ENCODE peak calls at places on chromosome 13, in nine cellular contexts. R is HL-60, I is AG04450, S is fibroblast of lung, G is left ventricle myocardium inferior, K is hepatocyte, Q is colonic mucosa, F is A673, V is astrocyte. Z is an unnamed sample.
A peak's percentile ranks its signal among the peaks of the same experiment; 100 is the strongest.

GRCh38 chr13:62611343-62611742 is 1195.7 kb upstream of the PCDH20 start:
- DNase-seq in R (no peak), I (no peak), S (no peak), G (no peak), K (no peak), Q (no peak), F (no peak), V (no peak), Z (no peak)

GRCh38 chr13:36766295-36766694 is 52.7 kb upstream of the RFXAP start:
- DNase-seq in R (no peak), I (no peak), S (peak; percentile 24), G (no peak), K (no peak), Q (no peak), F (no peak), V (peak; percentile 87), Z (peak; percentile 93)

GRCh38 chr13:112657850-112658445 is 31.9 kb upstream of the ATP11A start:
- DNase-seq in R (no peak), I (peak; percentile 33), S (peak; percentile 28), G (no peak), K (peak; percentile 71), Q (no peak), F (peak; percentile 72), V (peak; percentile 67), Z (peak; percentile 87)

GRCh38 chr13:51125495-51126226 is 14.6 kb upstream of the C13orf42 start:
- DNase-seq in R (peak; percentile 71), I (peak; percentile 26), S (peak; percentile 56), G (peak; percentile 21), K (peak; percentile 77), Q (peak; percentile 43), F (peak; percentile 80), V (peak; percentile 28), Z (peak; percentile 79)

GRCh38 chr13:80469841-80470378 is 129.0 kb upstream of the SPRY2 start:
- DNase-seq in R (no peak), I (no peak), S (peak; percentile 100), G (peak; percentile 77), K (peak; percentile 21), Q (peak; percentile 25), F (peak; percentile 71), V (peak; percentile 78), Z (peak; percentile 99)

GRCh38 chr13:44576396-44577235 is 486 bp upstream of the TSC22D1 start:
- DNase-seq in R (peak; percentile 20), I (no peak), S (no peak), G (peak; percentile 25), K (peak; percentile 57), Q (no peak), F (peak; percentile 25), V (no peak), Z (no peak)

GRCh38 chr13:32731074-32731473 is 144.8 kb downstream of the PDS5B start:
- DNase-seq in R (no peak), I (no peak), S (no peak), G (no peak), K (no peak), Q (no peak), F (no peak), V (no peak), Z (no peak)

GRCh38 chr13:98613591-98613990 is 36.7 kb upstream of the STK24 start:
- DNase-seq in R (no peak), I (no peak), S (no peak), G (no peak), K (no peak), Q (no peak), F (peak; percentile 50), V (no peak), Z (no peak)

GRCh38 chr13:39612023-39612637 is 9.1 kb upstream of the LHFPL6 start:
- DNase-seq in R (peak; percentile 64), I (peak; percentile 43), S (peak; percentile 83), G (no peak), K (peak; percentile 84), Q (peak; percentile 77), F (peak; percentile 86), V (peak; percentile 58), Z (peak; percentile 91)

GRCh38 chr13:37657134-37657533 is 58.6 kb upstream of the POSTN start:
- DNase-seq in R (no peak), I (no peak), S (peak; percentile 31), G (no peak), K (no peak), Q (no peak), F (no peak), V (peak; percentile 87), Z (peak; percentile 67)

GRCh38 chr13:43239441-43239840 is 216.1 kb downstream of the DNAJC15 start:
- DNase-seq in R (no peak), I (no peak), S (no peak), G (no peak), K (no peak), Q (no peak), F (no peak), V (no peak), Z (no peak)

GRCh38 chr13:45674908-45675307 is 27.2 kb upstream of the CBY2 start:
- DNase-seq in R (no peak), I (no peak), S (peak; percentile 18), G (no peak), K (peak; percentile 41), Q (no peak), F (peak; percentile 59), V (peak; percentile 98), Z (peak; percentile 51)

GRCh38 chr13:37618554-37618953 is 20.0 kb upstream of the POSTN start:
- DNase-seq in R (no peak), I (no peak), S (peak; percentile 71), G (no peak), K (no peak), Q (no peak), F (no peak), V (peak; percentile 91), Z (peak; percentile 89)

GRCh38 chr13:99894835-99895427 is 76.6 kb downstream of the ZIC5 start:
- DNase-seq in R (no peak), I (no peak), S (peak; percentile 11), G (no peak), K (no peak), Q (no peak), F (no peak), V (no peak), Z (no peak)

GRCh38 chr13:99896712-99897440 is 74.7 kb downstream of the ZIC5 start:
- DNase-seq in R (no peak), I (no peak), S (no peak), G (no peak), K (no peak), Q (no peak), F (no peak), V (no peak), Z (no peak)

GRCh38 chr13:99894105-99894504 is 77.5 kb downstream of the ZIC5 start:
- DNase-seq in R (no peak), I (no peak), S (no peak), G (no peak), K (no peak), Q (no peak), F (no peak), V (no peak), Z (no peak)

GRCh38 chr13:99895428-99895998 is 76.1 kb downstream of the ZIC5 start:
- DNase-seq in R (no peak), I (no peak), S (peak; percentile 10), G (no peak), K (no peak), Q (peak; percentile 25), F (no peak), V (no peak), Z (no peak)

DNA sequence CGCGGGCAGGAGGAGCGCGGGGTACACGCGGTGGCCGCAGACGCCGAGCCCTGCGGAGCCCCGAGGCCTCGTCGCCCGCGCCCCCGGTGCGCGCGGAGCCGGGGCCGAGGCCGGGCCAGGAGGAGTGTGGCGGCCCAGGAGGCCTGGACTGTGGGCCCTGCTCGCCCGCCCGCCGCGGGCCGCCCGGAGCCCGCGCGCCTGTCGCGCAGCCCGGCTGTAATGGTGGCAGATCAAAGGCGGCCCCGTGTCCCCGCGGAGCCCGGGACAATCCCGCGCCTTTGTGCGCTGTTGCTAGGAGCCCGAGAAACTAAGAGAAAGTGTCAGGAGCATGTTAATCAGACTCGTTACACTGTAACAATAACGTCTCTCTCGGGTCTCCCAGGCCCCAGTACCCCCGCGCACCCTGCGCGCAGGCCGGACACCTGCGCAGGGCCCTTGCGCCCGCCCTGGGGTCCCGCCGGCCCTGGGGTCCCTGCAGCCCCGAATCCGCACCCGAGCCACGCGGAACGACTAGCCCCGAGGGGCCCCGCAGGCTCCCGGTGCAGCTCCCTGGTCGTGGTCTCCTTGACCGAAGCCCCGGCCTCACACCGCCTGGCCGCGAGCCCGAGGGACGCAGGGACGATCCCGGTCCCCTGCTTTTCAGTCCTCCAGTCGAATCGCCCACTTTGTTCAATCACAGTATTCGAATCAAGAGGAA is 75.4 kb downstream of the ZIC5 start:
- DNase-seq in R (no peak), I (no peak), S (no peak), G (no peak), K (no peak), Q (no peak), F (no peak), V (no peak), Z (no peak)
- H3K4me3 ChIP-seq in R (no peak overlapping the region), I (no peak overlapping the region), S (no peak overlapping the region), G (peak overlapping the region; percentile 55), K (no peak overlapping the region), Q (peak overlapping the region; percentile 44), F (no peak overlapping the region), V (no peak overlapping the region), Z (no peak overlapping the region)

GRCh38 chr13:24746618-24747247 is 17.2 kb upstream of the RNF17 start:
- DNase-seq in R (peak; percentile 28), I (no peak), S (no peak), G (no peak), K (peak; percentile 39), Q (no peak), F (peak; percentile 42), V (no peak), Z (peak; percentile 15)
- TF ChIP-seq CTCF in R (peak; percentile 17), I (no peak), S (no peak), G (peak; percentile 19), K (peak; percentile 20), Q (no peak), F (peak; percentile 51), V (no peak), Z (peak; percentile 33)

DNA sequence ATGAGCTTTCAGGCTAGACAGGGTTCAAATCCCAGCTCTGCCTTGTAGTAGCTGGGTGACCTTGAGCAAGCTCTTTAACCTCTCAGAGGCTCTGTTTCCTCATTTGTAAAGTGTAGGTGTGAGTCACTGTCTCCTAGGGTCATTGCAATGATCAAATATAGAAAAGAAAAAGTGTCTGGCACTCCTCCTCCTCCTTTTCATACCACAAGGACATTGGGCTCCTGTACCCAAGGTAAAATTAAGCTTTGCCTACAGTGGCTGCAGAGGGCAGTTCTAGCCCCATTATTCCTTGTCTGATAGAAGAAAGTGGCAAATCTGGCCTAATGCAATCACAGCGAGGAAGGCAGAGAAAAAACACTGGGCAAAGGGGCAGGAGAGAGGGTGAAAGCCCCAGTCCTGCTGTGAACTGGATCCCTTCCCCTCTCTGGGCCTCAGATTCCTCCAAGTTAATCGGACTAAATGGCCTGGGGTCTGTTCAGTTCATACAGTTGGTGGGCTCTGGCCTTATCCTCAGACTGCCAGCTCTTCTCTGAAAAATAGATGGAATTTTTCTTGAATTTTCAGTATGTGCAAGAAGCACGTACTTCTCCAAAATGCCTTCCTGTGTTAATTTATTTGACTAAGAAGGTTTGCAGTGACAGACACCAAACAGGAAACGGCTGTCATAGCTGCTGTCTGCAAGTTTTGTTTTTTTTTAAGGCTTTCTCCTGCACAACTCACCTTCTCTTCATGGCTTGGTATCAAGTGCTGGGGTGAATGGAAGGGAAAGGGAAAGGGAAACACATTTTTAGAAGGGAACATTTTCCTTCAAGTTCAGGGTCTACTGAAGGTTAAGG is 35.3 kb downstream of the RGCC start:
- DNase-seq in R (peak; percentile 51), I (no peak), S (no peak), G (no peak), K (no peak), Q (no peak), F (no peak), V (no peak), Z (no peak)
- H3K4me3 ChIP-seq in R (no peak overlapping the region), I (no peak overlapping the region), S (no peak overlapping the region), G (no peak overlapping the region), K (no peak overlapping the region), Q (no peak overlapping the region), F (no peak overlapping the region), V (no peak overlapping the region), Z (no peak overlapping the region)

GRCh38 chr13:87680298-87680697 is 9.1 kb downstream of the SLITRK5 start:
- DNase-seq in R (no peak), I (no peak), S (peak; percentile 15), G (no peak), K (peak; percentile 45), Q (no peak), F (peak; percentile 60), V (no peak), Z (no peak)
- TF ChIP-seq CTCF in R (no peak), I (no peak), S (no peak), G (no peak), K (peak; percentile 41), Q (no peak), F (peak; percentile 56), V (no peak), Z (no peak)